ENCODE peak calls at places on chromosomes 5 and 9, in five cellular contexts. M, I, D, B and S are unnamed samples.

GRCh38 chr9:20558609-20559016 is 63.7 kb downstream of the MLLT3 start:
- DNase-seq in D (no peak), M (no peak), I (peak), B (peak), S (peak)

GRCh38 chr5:73921746-73922145 is 295.8 kb downstream of the ARHGEF28 start:
- DNase-seq in B (no peak), M (no peak), D (no peak), I (no peak), S (no peak)

GRCh38 chr5:157204765-157205164 is 24.1 kb downstream of the ITK start:
- DNase-seq in M (no peak), I (no peak), B (no peak), D (no peak), S (no peak)

GRCh38 chr5:76862986-76863385 is 13.2 kb downstream of the S100Z start:
- DNase-seq in I (no peak), M (no peak), B (peak), D (no peak), S (no peak)

GRCh38 chr9:137798901-137799629 is 78.5 kb upstream of the CACNA1B start:
- DNase-seq in M (no peak), I (no peak), D (no peak), B (no peak), S (no peak)

GRCh38 chr5:135012033-135012588 is 21.9 kb downstream of the PITX1 start:
- DNase-seq in B (no peak), M (no peak), I (no peak), D (no peak), S (no peak)

GRCh38 chr9:108475813-108476212 is 380.0 kb downstream of the ACTL7B start:
- DNase-seq in D (no peak), M (no peak), I (no peak), B (no peak), S (no peak)

GRCh38 chr5:68795190-68795589 is 298.6 kb upstream of the SLC30A5 start:
- DNase-seq in D (no peak), B (no peak), I (no peak), M (peak), S (no peak)

GRCh38 chr9:127252405-127253093 is 12.0 kb upstream of the GARNL3 start:
- DNase-seq in D (no peak), M (no peak), I (no peak), B (no peak), S (no peak)

GRCh38 chr5:78065663-78066062 is 228.8 kb downstream of the AP3B1 start:
- DNase-seq in M (no peak), I (no peak), D (no peak), B (no peak), S (no peak)

GRCh38 chr5:80707645-80708044 is 52.9 kb upstream of the DHFR start:
- DNase-seq in M (no peak), I (no peak), B (no peak), D (no peak), S (peak)

GRCh38 chr5:151469992-151470391 is 22.6 kb downstream of the SLC36A1 start:
- DNase-seq in I (no peak), M (no peak), B (no peak), D (no peak), S (no peak)